ENCODE peak calls at places on chromosome 12, in eight cellular contexts. G is cardiac muscle cell; J is stimulated activated CD4-positive, alpha-beta T cell treated with anti-CD3 and anti-CD28 coated beads, Interleukin-1b, Interleukin-23, amount 100 ng/mL, for 48 hours; Z is tibial artery; T is astrocyte of the cerebellum; H is heart right ventricle; V is NCI-H146; Y is mucosa of gallbladder. O is an unnamed sample.

GRCh38 chr12:56947633-56948535 is 9.5 kb downstream of the RDH16 start:
- DNase-seq in G (no peak), J (no peak), Z (no peak), T (no peak), H (no peak), V (no peak), Y (no peak), O (no peak)

GRCh38 chr12:105253882-105254513 is 18.0 kb upstream of the APPL2 start:
- DNase-seq in G (no peak), J (no peak), Z (no peak), T (no peak), H (no peak), V (no peak), Y (no peak), O (no peak)

GRCh38 chr12:88549929-88550328 is 30.3 kb downstream of the KITLG start:
- DNase-seq in G (no peak), J (no peak), Z (no peak), T (no peak), H (no peak), V (no peak), Y (no peak), O (no peak)

GRCh38 chr12:11055306-11055705 is 6.8 kb downstream of the TAS2R46 start:
- DNase-seq in G (no peak), J (no peak), Z (no peak), T (no peak), H (no peak), V (no peak), Y (no peak), O (no peak)

GRCh38 chr12:53844989-53845836 is 93.4 kb upstream of the HOXC13 start:
- DNase-seq in G (peak; percentile 10), J (no peak), Z (no peak), T (no peak), H (no peak), V (no peak), Y (no peak), O (no peak)

GRCh38 chr12:27960822-27961221 is 11.7 kb downstream of the PTHLH start:
- DNase-seq in G (no peak), J (no peak), Z (no peak), T (no peak), H (no peak), V (no peak), Y (no peak), O (no peak)

GRCh38 chr12:132625731-132626430 is 7.3 kb downstream of the P2RX2 start:
- DNase-seq in G (no peak), J (no peak), Z (no peak), T (no peak), H (no peak), V (no peak), Y (no peak), O (no peak)

GRCh38 chr12:92465786-92466185 is 237.0 kb upstream of the PLEKHG7 start:
- DNase-seq in G (no peak), J (no peak), Z (no peak), T (no peak), H (no peak), V (no peak), Y (no peak), O (no peak)

GRCh38 chr12:12800406-12801180 is 12.6 kb upstream of the DDX47 start:
- DNase-seq in G (no peak), J (no peak), Z (no peak), T (no peak), H (no peak), V (no peak), Y (no peak), O (peak; percentile 77)

GRCh38 chr12:70258605-70259403 is 15.6 kb downstream of the CNOT2 start:
- DNase-seq in G (no peak), J (no peak), Z (no peak), T (no peak), H (no peak), V (peak; percentile 23), Y (no peak), O (no peak)

GRCh38 chr12:24378548-24379011 is 429.1 kb upstream of the SOX5 start:
- DNase-seq in G (no peak), J (no peak), Z (no peak), T (peak; percentile 34), H (no peak), V (no peak), Y (no peak), O (no peak)

GRCh38 chr12:6867407-6868210 is at the start of gene TPI1:
- DNase-seq in G (peak; percentile 89), J (peak; percentile 81), Z (peak; percentile 94), T (peak; percentile 33), H (peak; percentile 86), V (peak; percentile 91), Y (peak; percentile 86), O (no peak)

GRCh38 chr12:71752887-71753286 is 1.8 kb upstream of the RAB21 start:
- DNase-seq in G (no peak), J (no peak), Z (no peak), T (no peak), H (no peak), V (no peak), Y (no peak), O (no peak)

GRCh38 chr12:52213541-52214420 is 19.3 kb upstream of the KRT7 start:
- DNase-seq in G (peak; percentile 88), J (peak; percentile 47), Z (peak; percentile 84), T (peak; percentile 42), H (peak; percentile 58), V (peak; percentile 92), Y (peak; percentile 77), O (peak; percentile 94)

GRCh38 chr12:68451261-68452091 is 119.3 kb upstream of the MDM1 start:
- DNase-seq in G (no peak), J (peak; percentile 49), Z (no peak), T (peak; percentile 87), H (peak; percentile 19), V (no peak), Y (peak; percentile 30), O (no peak)

GRCh38 chr12:10721654-10722501 is 1.2 kb downstream of the YBX3 start:
- DNase-seq in G (peak; percentile 71), J (peak; percentile 69), Z (peak; percentile 99), T (peak; percentile 94), H (peak; percentile 94), V (peak; percentile 67), Y (peak; percentile 88), O (peak; percentile 96)